ENCODE peak calls at places on chromosome 19, in six cellular contexts. One of them, this sample, is unnamed. For H3K9me3, the result is how much of the 10 kb centered on the place peaks cover.

GRCh38 chr19:16160943-16161560 is 12.3 kb downstream of the CIB3 start:
- DNase-seq in right cardiac atrium: no peak
- DNase-seq in CD4-positive, alpha-beta T cell: no peak
- DNase-seq in GM23248: peak
- DNase-seq in breast epithelium: no peak
- DNase-seq in H9: no peak
- DNase-seq in this sample: no peak

GRCh38 chr19:18119243-18120105 is 21.9 kb downstream of the MAST3 start:
- DNase-seq in right cardiac atrium: no peak
- DNase-seq in CD4-positive, alpha-beta T cell: peak
- DNase-seq in GM23248: no peak
- DNase-seq in breast epithelium: no peak
- DNase-seq in H9: no peak
- DNase-seq in this sample: no peak

GRCh38 chr19:10305139-10305806 is 4.3 kb downstream of the ZGLP1 start:
- DNase-seq in right cardiac atrium: peak
- DNase-seq in CD4-positive, alpha-beta T cell: no peak
- DNase-seq in GM23248: peak
- DNase-seq in breast epithelium: no peak
- DNase-seq in H9: no peak
- DNase-seq in this sample: peak

GRCh38 chr19:6947745-6948144 is 60.4 kb downstream of the ADGRE1 start:
- DNase-seq in right cardiac atrium: no peak
- DNase-seq in CD4-positive, alpha-beta T cell: no peak
- DNase-seq in GM23248: peak
- DNase-seq in breast epithelium: no peak
- DNase-seq in H9: no peak
- DNase-seq in this sample: no peak

GRCh38 chr19:35644987-35645679 is 3.0 kb upstream of the COX6B1 start:
- DNase-seq in right cardiac atrium: peak
- DNase-seq in CD4-positive, alpha-beta T cell: peak
- DNase-seq in GM23248: peak
- DNase-seq in breast epithelium: peak
- DNase-seq in H9: peak
- DNase-seq in this sample: peak

GRCh38 chr19:41303941-41304340 is 6.0 kb upstream of the CCDC97 start:
- DNase-seq in right cardiac atrium: no peak
- DNase-seq in CD4-positive, alpha-beta T cell: no peak
- DNase-seq in GM23248: no peak
- DNase-seq in breast epithelium: no peak
- DNase-seq in H9: no peak
- DNase-seq in this sample: no peak

GRCh38 chr19:18515959-18516358 is 5.9 kb downstream of the ELL start:
- DNase-seq in right cardiac atrium: no peak
- DNase-seq in CD4-positive, alpha-beta T cell: no peak
- DNase-seq in GM23248: no peak
- DNase-seq in breast epithelium: no peak
- DNase-seq in H9: no peak
- DNase-seq in this sample: no peak

GRCh38 chr19:47608908-47609879 is at the start of gene BICRA:
- DNase-seq in right cardiac atrium: peak
- DNase-seq in CD4-positive, alpha-beta T cell: peak
- DNase-seq in GM23248: peak
- DNase-seq in breast epithelium: peak
- DNase-seq in H9: peak
- DNase-seq in this sample: peak

GRCh38 chr19:18000981-18001836 is 6.8 kb upstream of the ARRDC2 start:
- DNase-seq in right cardiac atrium: peak
- DNase-seq in CD4-positive, alpha-beta T cell: peak
- DNase-seq in GM23248: peak
- DNase-seq in breast epithelium: peak
- DNase-seq in H9: peak
- DNase-seq in this sample: peak

GRCh38 chr19:43380771-43381386 is 27.4 kb downstream of the CD177 start:
- DNase-seq in right cardiac atrium: no peak
- DNase-seq in CD4-positive, alpha-beta T cell: no peak
- DNase-seq in GM23248: no peak
- DNase-seq in breast epithelium: no peak
- DNase-seq in H9: no peak
- DNase-seq in this sample: no peak

GRCh38 chr19:53130506-53130905 is 2.2 kb downstream of the ZNF415 start:
- DNase-seq in right cardiac atrium: no peak
- DNase-seq in CD4-positive, alpha-beta T cell: no peak
- DNase-seq in GM23248: peak
- DNase-seq in breast epithelium: no peak
- DNase-seq in H9: no peak
- DNase-seq in this sample: no peak

GRCh38 chr19:1410136-1410786 is 2.9 kb downstream of the DAZAP1 start:
- DNase-seq in right cardiac atrium: no peak
- DNase-seq in CD4-positive, alpha-beta T cell: no peak
- DNase-seq in GM23248: peak
- DNase-seq in breast epithelium: no peak
- DNase-seq in H9: no peak
- DNase-seq in this sample: no peak

GRCh38 chr19:32580901-32581703 is at the start of gene PDCD5:
- DNase-seq in right cardiac atrium: peak
- DNase-seq in CD4-positive, alpha-beta T cell: peak
- DNase-seq in GM23248: peak
- DNase-seq in breast epithelium: peak
- DNase-seq in H9: peak
- DNase-seq in this sample: peak

GRCh38 chr19:42478765-42479307 is 36.1 kb upstream of the CXCL17 start:
- DNase-seq in right cardiac atrium: no peak
- DNase-seq in CD4-positive, alpha-beta T cell: no peak
- DNase-seq in GM23248: no peak
- DNase-seq in breast epithelium: no peak
- DNase-seq in H9: no peak
- DNase-seq in this sample: no peak

GRCh38 chr19:18671303-18672043 is 12.0 kb upstream of the CRTC1 start:
- DNase-seq in right cardiac atrium: no peak
- DNase-seq in CD4-positive, alpha-beta T cell: no peak
- DNase-seq in GM23248: no peak
- DNase-seq in breast epithelium: no peak
- DNase-seq in H9: no peak
- DNase-seq in this sample: no peak

GRCh38 chr19:48711106-48711662 is 8.3 kb downstream of the MAMSTR start:
- DNase-seq in right cardiac atrium: no peak
- DNase-seq in CD4-positive, alpha-beta T cell: no peak
- DNase-seq in GM23248: no peak
- DNase-seq in breast epithelium: no peak
- DNase-seq in H9: no peak
- DNase-seq in this sample: no peak

GRCh38 chr19:17324357-17325114 is 10.1 kb downstream of the ANO8 start:
- DNase-seq in right cardiac atrium: no peak
- DNase-seq in CD4-positive, alpha-beta T cell: no peak
- DNase-seq in GM23248: no peak
- DNase-seq in breast epithelium: no peak
- DNase-seq in H9: no peak
- DNase-seq in this sample: no peak

GRCh38 chr19:2327773-2328400 is 499 bp downstream of the LSM7 start:
- DNase-seq in right cardiac atrium: no peak
- DNase-seq in CD4-positive, alpha-beta T cell: peak
- DNase-seq in GM23248: peak
- DNase-seq in breast epithelium: no peak
- DNase-seq in H9: peak
- DNase-seq in this sample: peak

GRCh38 chr19:57321746-57322145 is 1.5 kb downstream of the ZNF543 start:
- DNase-seq in right cardiac atrium: no peak
- DNase-seq in CD4-positive, alpha-beta T cell: no peak
- DNase-seq in GM23248: no peak
- DNase-seq in breast epithelium: no peak
- DNase-seq in H9: no peak
- DNase-seq in this sample: no peak

GRCh38 chr19:37082307-37082706 is 4.1 kb downstream of the ZNF420 start:
- DNase-seq in right cardiac atrium: no peak
- DNase-seq in CD4-positive, alpha-beta T cell: no peak
- DNase-seq in GM23248: no peak
- DNase-seq in breast epithelium: no peak
- DNase-seq in H9: no peak
- DNase-seq in this sample: no peak

GRCh38 chr19:42286349-42287016 is 15.4 kb upstream of the PRR19 start:
- DNase-seq in right cardiac atrium: peak
- DNase-seq in CD4-positive, alpha-beta T cell: no peak
- DNase-seq in GM23248: peak
- DNase-seq in breast epithelium: no peak
- DNase-seq in H9: peak
- DNase-seq in this sample: no peak

DNA sequence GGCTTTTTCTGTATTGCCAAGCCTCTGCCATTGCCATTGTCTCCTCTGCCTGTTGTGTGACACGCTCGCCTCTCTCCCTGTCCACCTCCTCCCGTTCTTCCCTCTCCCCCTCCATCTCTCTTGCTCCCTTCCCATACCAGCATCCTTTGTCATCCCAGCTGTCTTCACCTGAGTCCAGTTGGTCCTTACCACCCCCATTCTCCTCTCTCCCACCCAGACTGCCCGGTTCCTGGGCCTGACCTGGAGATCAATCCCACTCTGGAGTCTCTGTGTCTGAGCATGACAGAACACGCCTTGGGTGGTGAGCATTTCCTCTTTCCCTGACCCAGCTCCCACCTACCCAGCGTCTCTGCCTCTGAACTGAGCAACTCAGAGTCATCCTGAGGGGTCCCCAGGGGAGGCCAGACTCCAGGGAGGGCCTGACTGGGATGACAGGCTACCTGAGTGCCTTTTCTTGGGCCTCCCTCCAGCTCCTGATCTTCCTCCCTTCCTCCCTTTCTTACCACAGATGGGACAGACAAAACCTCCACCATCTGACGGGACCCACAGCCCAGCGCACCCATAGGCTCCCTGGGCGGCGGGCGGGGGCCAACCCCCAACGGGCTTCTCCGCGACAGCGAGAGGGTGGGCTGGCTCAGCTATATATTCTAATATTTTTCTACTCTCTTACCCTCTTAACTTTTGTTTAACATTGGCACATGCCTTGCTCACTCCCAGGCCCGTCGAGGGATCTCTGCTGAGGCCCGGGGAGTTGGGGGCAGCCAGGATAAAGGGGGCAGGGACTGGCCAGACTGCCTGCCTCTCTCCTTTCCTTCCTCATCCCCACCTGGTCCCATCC is 7.7 kb downstream of the PAF1 start:
- DNase-seq in right cardiac atrium: no peak
- DNase-seq in CD4-positive, alpha-beta T cell: no peak
- DNase-seq in GM23248: no peak
- DNase-seq in breast epithelium: no peak
- DNase-seq in H9: no peak
- DNase-seq in this sample: no peak
- H3K9me3 ChIP-seq in right cardiac atrium: under half
- H3K9me3 ChIP-seq in CD4-positive, alpha-beta T cell: under half
- H3K9me3 ChIP-seq in GM23248: under half
- H3K9me3 ChIP-seq in breast epithelium: under half
- H3K9me3 ChIP-seq in H9: under half
- H3K9me3 ChIP-seq in this sample: under half

GRCh38 chr19:4638828-4639530 is at the start of gene TNFAIP8L1:
- DNase-seq in right cardiac atrium: peak
- DNase-seq in CD4-positive, alpha-beta T cell: peak
- DNase-seq in GM23248: peak
- DNase-seq in breast epithelium: peak
- DNase-seq in H9: peak
- DNase-seq in this sample: peak

GRCh38 chr19:4639531-4640246 is 373 bp downstream of the TNFAIP8L1 start:
- DNase-seq in right cardiac atrium: peak
- DNase-seq in CD4-positive, alpha-beta T cell: no peak
- DNase-seq in GM23248: no peak
- DNase-seq in breast epithelium: no peak
- DNase-seq in H9: no peak
- DNase-seq in this sample: no peak

GRCh38 chr19:4640247-4641000 is 1.1 kb downstream of the TNFAIP8L1 start:
- DNase-seq in right cardiac atrium: no peak
- DNase-seq in CD4-positive, alpha-beta T cell: no peak
- DNase-seq in GM23248: no peak
- DNase-seq in breast epithelium: no peak
- DNase-seq in H9: no peak
- DNase-seq in this sample: no peak

GRCh38 chr19:4636761-4637160 is 2.6 kb upstream of the TNFAIP8L1 start:
- DNase-seq in right cardiac atrium: no peak
- DNase-seq in CD4-positive, alpha-beta T cell: no peak
- DNase-seq in GM23248: no peak
- DNase-seq in breast epithelium: no peak
- DNase-seq in H9: no peak
- DNase-seq in this sample: peak

DNA sequence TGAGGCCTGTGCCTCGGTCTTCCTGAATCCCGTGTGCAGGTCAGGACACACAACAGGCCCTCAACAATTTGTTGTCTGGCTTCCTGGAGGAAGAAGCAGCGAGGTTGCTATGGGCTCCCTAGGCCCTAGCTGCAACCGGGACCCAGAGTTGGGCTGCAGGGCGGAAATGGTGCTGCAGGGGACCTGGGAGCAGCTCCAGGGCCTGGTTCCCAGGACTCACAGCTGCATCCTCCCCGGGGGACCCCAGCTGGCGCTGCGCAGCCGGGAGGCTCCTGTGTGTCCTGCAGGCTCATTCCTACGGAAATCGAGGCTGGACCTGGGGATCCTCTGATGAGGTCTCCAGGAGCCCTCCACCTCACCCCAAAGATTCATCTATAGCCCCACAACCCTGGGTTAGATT is 986 bp upstream of the TNFAIP8L1 start:
- DNase-seq in right cardiac atrium: no peak
- DNase-seq in CD4-positive, alpha-beta T cell: no peak
- DNase-seq in GM23248: no peak
- DNase-seq in breast epithelium: no peak
- DNase-seq in H9: no peak
- DNase-seq in this sample: no peak
- H3K27ac ChIP-seq in right cardiac atrium: peak
- H3K27ac ChIP-seq in CD4-positive, alpha-beta T cell: peak
- H3K27ac ChIP-seq in GM23248: no peak
- H3K27ac ChIP-seq in breast epithelium: peak
- H3K27ac ChIP-seq in H9: no peak
- H3K27ac ChIP-seq in this sample: no peak

GRCh38 chr19:29947871-29948270 is 5.8 kb downstream of the URI1 start:
- DNase-seq in right cardiac atrium: no peak
- DNase-seq in CD4-positive, alpha-beta T cell: no peak
- DNase-seq in GM23248: no peak
- DNase-seq in breast epithelium: no peak
- DNase-seq in H9: no peak
- DNase-seq in this sample: no peak
- H3K9me3 ChIP-seq in right cardiac atrium: under half
- H3K9me3 ChIP-seq in CD4-positive, alpha-beta T cell: under half
- H3K9me3 ChIP-seq in GM23248: under half
- H3K9me3 ChIP-seq in breast epithelium: under half
- H3K9me3 ChIP-seq in H9: under half
- H3K9me3 ChIP-seq in this sample: under half

GRCh38 chr19:12364391-12365093 is 941 bp downstream of the ZNF442 start:
- DNase-seq in right cardiac atrium: peak
- DNase-seq in CD4-positive, alpha-beta T cell: no peak
- DNase-seq in GM23248: peak
- DNase-seq in breast epithelium: no peak
- DNase-seq in H9: peak
- DNase-seq in this sample: peak

GRCh38 chr19:12365372-12366162 is at the start of gene ZNF442:
- DNase-seq in right cardiac atrium: peak
- DNase-seq in CD4-positive, alpha-beta T cell: peak
- DNase-seq in GM23248: peak
- DNase-seq in breast epithelium: peak
- DNase-seq in H9: peak
- DNase-seq in this sample: peak

DNA sequence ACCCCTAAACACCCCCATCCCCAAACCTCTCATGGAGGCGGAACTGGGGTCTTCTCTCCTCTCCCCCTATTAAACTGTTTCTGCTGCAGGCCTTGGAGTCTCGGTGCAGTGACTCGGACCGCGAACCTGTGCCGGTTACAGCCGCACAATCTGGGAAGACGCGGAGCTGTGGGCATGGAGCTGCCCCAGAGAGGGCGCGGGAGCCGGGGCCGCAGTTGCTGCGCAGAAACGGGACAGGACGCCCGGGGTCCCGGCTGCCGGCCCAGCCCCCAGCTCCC is 450 bp downstream of the ZNF442 start:
- DNase-seq in right cardiac atrium: no peak
- DNase-seq in CD4-positive, alpha-beta T cell: peak
- DNase-seq in GM23248: peak
- DNase-seq in breast epithelium: peak
- DNase-seq in H9: no peak
- DNase-seq in this sample: peak
- H3K27ac ChIP-seq in right cardiac atrium: peak
- H3K27ac ChIP-seq in CD4-positive, alpha-beta T cell: no peak
- H3K27ac ChIP-seq in GM23248: peak
- H3K27ac ChIP-seq in breast epithelium: peak
- H3K27ac ChIP-seq in H9: no peak
- H3K27ac ChIP-seq in this sample: peak

This sample was measured in WERI-Rb-1.